ENCODE peak calls at places on chromosomes 5 and 9, in four cellular contexts. B is GM12865; C is tibial artery; U is naive thymus-derived CD4-positive, alpha-beta T cell. X is an unnamed sample.

GRCh38 chr5:160250226-160250625 is 20.9 kb downstream of the FABP6 start:
- DNase-seq in B (no peak), C (no peak), U (no peak), X (no peak)

GRCh38 chr5:10663531-10664183 is 97.4 kb downstream of the DAP start:
- DNase-seq in U (no peak), C (no peak), B (no peak), X (no peak)

GRCh38 chr5:90682278-90682677 is 123.7 kb downstream of the ADGRV1 start:
- DNase-seq in C (no peak), U (no peak), B (no peak), X (no peak)

GRCh38 chr5:177294632-177295031 is 8.9 kb downstream of the RAB24 start:
- DNase-seq in U (no peak), B (no peak), C (no peak), X (no peak)

GRCh38 chr9:96519726-96520125 is 69.8 kb downstream of the HABP4 start:
- DNase-seq in U (no peak), C (no peak), B (no peak), X (no peak)

GRCh38 chr5:13251623-13252367 is 692.7 kb downstream of the DNAH5 start:
- DNase-seq in C (peak), U (no peak), B (no peak), X (no peak)

GRCh38 chr9:113985968-113986585 is 92.0 kb downstream of the AMBP start:
- DNase-seq in C (no peak), U (no peak), B (no peak), X (no peak)

GRCh38 chr9:70496244-70496643 is 81.8 kb upstream of the KLF9 start:
- DNase-seq in C (no peak), U (no peak), B (no peak), X (no peak)

GRCh38 chr9:95954940-95955339 is 79.4 kb downstream of the ERCC6L2 start:
- DNase-seq in U (no peak), B (no peak), C (no peak), X (no peak)

GRCh38 chr5:155834271-155834975 is 492.5 kb upstream of the SGCD start:
- DNase-seq in U (no peak), B (no peak), C (no peak), X (no peak)

GRCh38 chr9:28264368-28264767 is 691.1 kb upstream of the C9orf72 start:
- DNase-seq in B (no peak), U (no peak), C (no peak), X (no peak)

GRCh38 chr9:124264812-124265211 is 7.1 kb downstream of the NEK6 start:
- DNase-seq in U (no peak), C (no peak), B (peak), X (no peak)

GRCh38 chr5:60677831-60678664 is 21.9 kb downstream of the DEPDC1B start:
- DNase-seq in B (peak), U (peak), C (no peak), X (no peak)

GRCh38 chr5:131377785-131378325 is 114.0 kb downstream of the CDC42SE2 start:
- DNase-seq in C (no peak), B (no peak), U (no peak), X (no peak)

GRCh38 chr5:124651663-124652513 is 94.6 kb downstream of the ZNF608 start:
- DNase-seq in U (no peak), B (peak), C (peak), X (no peak)

GRCh38 chr5:90528704-90529233 is 615 bp downstream of the LYSMD3 start:
- DNase-seq in C (no peak), B (peak), U (peak), X (no peak)

GRCh38 chr5:64210866-64211265 is 45.2 kb downstream of the RNF180 start:
- DNase-seq in B (no peak), U (no peak), C (no peak), X (no peak)

GRCh38 chr5:59587489-59588337 is 305.8 kb downstream of the PDE4D start:
- DNase-seq in B (no peak), U (no peak), C (no peak), X (no peak)

GRCh38 chr9:127088724-127089615 is 33.5 kb downstream of the ANGPTL2 start:
- DNase-seq in U (no peak), B (no peak), C (no peak), X (no peak)

GRCh38 chr9:86946712-86947145 is 577 bp downstream of the GAS1 start:
- DNase-seq in C (peak), B (peak), U (peak), X (peak)

GRCh38 chr5:98989723-98990122 is 60.9 kb upstream of the CHD1 start:
- DNase-seq in B (no peak), U (no peak), C (peak), X (no peak)

GRCh38 chr9:18405240-18405639 is 68.7 kb upstream of the ADAMTSL1 start:
- DNase-seq in C (no peak), U (no peak), B (no peak), X (no peak)

GRCh38 chr5:35186749-35187148 is 43.5 kb downstream of the PRLR start:
- DNase-seq in U (no peak), C (no peak), B (no peak), X (no peak)

GRCh38 chr9:116786737-116787136 is 99.6 kb downstream of the TRIM32 start:
- DNase-seq in U (no peak), C (no peak), B (peak), X (no peak)

GRCh38 chr5:43798740-43799139 is 195.8 kb downstream of the NNT start:
- DNase-seq in C (no peak), U (no peak), B (no peak), X (no peak)

GRCh38 chr5:157106668-157107461 is 2.0 kb downstream of the HAVCR2 start:
- DNase-seq in U (no peak), C (peak), B (peak), X (no peak)

GRCh38 chr9:131728961-131729360 is 10.9 kb downstream of the RAPGEF1 start:
- DNase-seq in U (peak), C (no peak), B (peak), X (peak)

GRCh38 chr9:21853414-21853813 is 51.0 kb downstream of the MTAP start:
- DNase-seq in C (no peak), U (no peak), B (no peak), X (no peak)

GRCh38 chr9:72478993-72479392 is 42.4 kb upstream of the TMC1 start:
- DNase-seq in B (no peak), C (no peak), U (no peak), X (no peak)

GRCh38 chr9:72480931-72481330 is 40.5 kb upstream of the TMC1 start:
- DNase-seq in B (no peak), C (no peak), U (no peak), X (no peak)

GRCh38 chr9:72476100-72476499 is 45.3 kb upstream of the TMC1 start:
- DNase-seq in B (no peak), U (no peak), C (no peak), X (no peak)

GRCh38 chr9:72476617-72477375 is 44.6 kb upstream of the TMC1 start:
- DNase-seq in C (no peak), U (no peak), B (no peak), X (no peak)

DNA sequence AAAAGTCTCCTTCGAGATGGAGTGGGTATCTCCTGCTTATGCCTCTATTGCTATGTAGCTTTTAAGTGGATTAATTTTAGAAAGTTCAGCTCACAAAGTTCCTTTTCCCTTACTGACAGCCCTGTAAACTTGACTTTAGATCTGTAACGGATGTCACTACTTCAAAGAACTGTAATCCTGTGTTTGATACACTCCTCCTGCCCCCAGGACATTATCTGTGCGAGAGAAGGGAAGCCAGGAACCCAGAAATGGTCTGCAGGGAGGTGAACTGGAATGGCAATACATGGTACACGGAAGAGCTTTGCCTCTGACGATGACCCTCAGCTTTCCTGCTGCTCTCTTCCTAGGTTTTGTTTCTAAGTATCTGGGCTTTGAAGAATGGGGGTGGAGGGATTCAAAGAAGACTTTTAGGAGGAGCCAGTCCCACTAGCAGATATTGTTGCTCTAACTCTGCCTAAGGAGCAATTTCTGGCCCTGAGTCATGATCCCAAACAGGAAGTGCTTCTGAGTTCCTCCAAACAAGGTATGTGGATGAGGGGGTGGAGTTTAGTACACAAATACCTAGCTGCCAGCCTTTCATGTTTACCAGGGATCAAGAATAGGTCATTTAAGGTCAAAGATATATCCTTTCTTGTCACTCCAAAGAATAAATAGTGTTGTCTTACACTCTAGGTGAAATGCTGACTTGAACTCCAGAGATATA is 43.4 kb upstream of the TMC1 start:
- DNase-seq in C (no peak), B (peak), U (no peak), X (no peak)
- H3K4me3 ChIP-seq in C (no peak), B (no peak), U (no peak), X (no peak)

GRCh38 chr5:2757563-2758311 is 6.3 kb upstream of the IRX2 start:
- DNase-seq in C (no peak), B (no peak), U (no peak), X (no peak)

GRCh38 chr5:2756211-2756746 is 4.8 kb upstream of the IRX2 start:
- DNase-seq in C (no peak), B (no peak), U (no peak), X (no peak)

GRCh38 chr5:2755371-2755715 is 3.9 kb upstream of the IRX2 start:
- DNase-seq in C (no peak), B (no peak), U (no peak), X (no peak)

GRCh38 chr5:2755811-2756210 is 4.3 kb upstream of the IRX2 start:
- DNase-seq in U (no peak), B (no peak), C (no peak), X (no peak)

GRCh38 chr5:2756764-2757163 is 5.3 kb upstream of the IRX2 start:
- DNase-seq in U (no peak), C (no peak), B (no peak), X (no peak)
- H3K4me3 ChIP-seq in U (no peak), C (peak), B (no peak), X (no peak)

DNA sequence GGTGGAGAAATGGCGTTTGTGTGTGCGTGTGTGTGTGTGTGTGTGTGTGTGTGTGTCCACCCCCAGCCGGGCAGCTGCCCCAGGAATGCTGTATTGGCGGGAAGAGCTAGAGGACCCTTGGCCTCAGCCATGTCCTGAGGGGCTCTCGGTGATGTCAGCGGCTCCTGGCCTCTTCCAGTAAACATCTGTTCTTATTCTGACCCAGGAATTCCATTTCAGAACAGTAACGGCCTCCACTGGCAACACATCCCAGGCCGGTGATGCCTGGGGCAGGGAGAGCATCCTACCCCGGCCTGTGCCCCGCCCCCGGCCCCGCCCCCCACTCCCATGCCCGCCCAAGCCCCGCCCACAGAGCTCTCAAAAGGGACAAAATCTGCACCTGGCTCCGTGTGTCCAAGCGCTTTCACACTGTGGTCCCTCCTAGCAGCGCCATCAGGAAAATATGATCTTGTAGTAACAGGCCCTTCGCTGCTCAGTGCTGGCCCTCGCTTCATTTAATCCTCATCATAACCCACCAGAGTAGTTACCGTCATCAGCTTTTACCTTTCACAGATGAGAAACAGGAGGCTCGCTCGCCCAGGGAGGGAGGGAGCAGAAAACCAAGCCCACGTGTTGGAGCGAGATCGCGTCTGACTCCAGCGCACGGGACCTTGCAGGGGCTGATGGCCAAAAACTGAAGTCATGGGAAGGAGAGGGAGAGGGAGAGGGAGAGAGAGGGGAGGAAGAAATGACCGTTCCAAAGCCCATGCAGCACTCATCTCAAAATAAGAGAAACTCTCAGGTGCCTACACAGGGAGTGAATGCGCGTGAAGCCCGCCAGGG is 18.9 kb downstream of the ADAMTS2 start:
- DNase-seq in B (no peak), C (peak), U (no peak), X (no peak)
- H3K4me3 ChIP-seq in B (no peak), C (peak), U (no peak), X (no peak)

DNA sequence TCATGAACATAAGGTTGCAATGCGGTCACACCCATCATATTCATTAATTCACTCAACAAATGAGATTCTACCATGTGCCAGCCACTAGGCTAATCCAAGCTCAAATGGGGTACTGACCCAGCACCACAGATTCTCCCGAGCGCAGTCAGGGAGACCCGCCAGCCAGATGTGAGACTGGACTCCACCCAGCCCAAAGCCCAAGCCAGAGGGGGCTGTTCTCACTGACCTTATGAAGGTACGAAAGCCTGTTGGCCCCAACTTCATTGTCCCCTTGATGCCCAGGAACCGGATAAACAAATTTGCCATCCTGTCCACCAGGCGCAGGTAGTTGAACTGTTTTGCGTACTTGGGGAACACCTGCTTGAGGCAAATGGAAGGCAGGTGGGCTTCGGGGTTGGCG is 218.8 kb downstream of the DAB2IP start:
- DNase-seq in B (no peak), C (no peak), U (no peak), X (no peak)
- H3K4me3 ChIP-seq in B (no peak), C (no peak), U (no peak), X (no peak)

DNA sequence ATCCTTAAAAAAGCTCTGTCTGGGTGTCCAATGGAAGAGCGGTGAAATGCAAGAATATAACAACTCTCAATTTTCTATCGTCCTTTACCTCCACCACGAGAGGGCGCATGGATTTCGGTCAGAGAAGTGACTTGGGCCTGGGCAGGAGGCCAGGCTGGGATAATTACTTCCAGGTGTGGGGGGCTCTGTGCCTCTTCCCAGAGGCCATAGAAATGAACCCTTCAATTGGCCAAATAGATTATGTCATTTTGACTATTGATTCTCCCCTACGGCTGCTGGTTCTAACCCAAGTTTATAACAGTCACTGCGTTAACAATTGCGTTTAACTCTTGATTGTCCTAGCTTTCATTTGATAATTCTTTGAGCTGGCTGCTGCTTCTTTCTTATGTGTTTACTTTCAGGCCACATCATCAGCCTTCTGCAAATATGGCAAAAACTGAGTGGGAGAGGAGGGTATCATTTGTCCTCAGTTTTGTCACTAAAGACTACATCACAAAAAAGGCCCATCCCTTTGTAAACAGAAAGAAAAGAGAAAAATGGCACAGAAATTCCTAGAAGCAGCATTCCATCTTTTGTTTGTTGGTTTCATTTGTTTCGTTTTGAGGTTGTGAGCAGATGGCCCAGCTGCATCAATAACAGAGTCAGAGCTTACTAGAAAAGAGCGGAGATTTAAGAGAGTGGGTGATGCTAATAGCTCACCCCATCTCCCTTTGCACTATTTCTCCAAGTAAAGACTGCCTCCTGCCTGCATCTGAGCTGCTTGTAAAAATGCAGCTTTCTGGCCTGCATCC is 45.4 kb upstream of the ZFR start:
- DNase-seq in C (peak), B (peak), U (peak), X (peak)
- H3K4me3 ChIP-seq in C (no peak), B (no peak), U (no peak), X (no peak)

X was measured in effector memory CD4-positive, alpha-beta T cell.